ENCODE peak calls at places on chromosomes 5 and 9, in four cellular contexts. C, W, F and O are unnamed samples.

GRCh38 chr9:111866976-111867375 is 29.6 kb upstream of the UGCG start:
- DNase-seq in C (peak), W (no peak), F (no peak), O (no peak)

GRCh38 chr5:9348296-9348996 is 197.4 kb downstream of the SEMA5A start:
- DNase-seq in C (no peak), W (no peak), F (no peak), O (peak)

GRCh38 chr5:55440188-55440646 is 94.5 kb downstream of the PLPP1 start:
- DNase-seq in C (peak), W (no peak), F (no peak), O (peak)

GRCh38 chr5:1961952-1962595 is 79.3 kb upstream of the IRX4 start:
- DNase-seq in C (no peak), W (no peak), F (no peak), O (no peak)

GRCh38 chr5:113935453-113935852 is 422.0 kb downstream of the YTHDC2 start:
- DNase-seq in C (no peak), W (no peak), F (no peak), O (no peak)

GRCh38 chr9:131518553-131518952 is 12.5 kb downstream of the UCK1 start:
- DNase-seq in C (no peak), W (no peak), F (no peak), O (no peak)

GRCh38 chr5:108119123-108119522 is 262.8 kb downstream of the FBXL17 start:
- DNase-seq in C (no peak), W (no peak), F (no peak), O (no peak)

GRCh38 chr5:124527220-124527991 is 219.0 kb downstream of the ZNF608 start:
- DNase-seq in C (no peak), W (no peak), F (no peak), O (no peak)

GRCh38 chr5:104016650-104017049 is 454.1 kb upstream of the NUDT12 start:
- DNase-seq in C (no peak), W (no peak), F (no peak), O (no peak)

GRCh38 chr9:89863837-89864236 is 259.0 kb downstream of the GADD45G start:
- DNase-seq in C (no peak), W (no peak), F (no peak), O (no peak)

GRCh38 chr9:14533867-14534650 is 159.2 kb downstream of the ZDHHC21 start:
- DNase-seq in C (no peak), W (no peak), F (no peak), O (no peak)

GRCh38 chr9:126693428-126693931 is 79.8 kb downstream of the LMX1B start:
- DNase-seq in C (no peak), W (no peak), F (no peak), O (peak)

GRCh38 chr5:135887447-135887864 is 8.2 kb downstream of the IL9 start:
- DNase-seq in C (peak), W (peak), F (peak), O (peak)

GRCh38 chr5:59562756-59563389 is 330.7 kb downstream of the PDE4D start:
- DNase-seq in C (no peak), W (no peak), F (peak), O (no peak)

GRCh38 chr5:1155191-1156032 is 43.5 kb upstream of the SLC12A7 start:
- DNase-seq in C (no peak), W (no peak), F (no peak), O (peak)

GRCh38 chr9:70420267-70421019 is 6.0 kb upstream of the KLF9 start:
- DNase-seq in C (peak), W (peak), F (peak), O (peak)

GRCh38 chr5:55894135-55894534 is 43.0 kb downstream of the IL31RA start:
- DNase-seq in C (no peak), W (no peak), F (no peak), O (no peak)

GRCh38 chr9:126057869-126058467 is 268.7 kb upstream of the MVB12B start:
- DNase-seq in C (no peak), W (no peak), F (no peak), O (peak)

GRCh38 chr9:135328485-135329417 is 150.8 kb upstream of the PPP1R26 start:
- DNase-seq in C (no peak), W (no peak), F (no peak), O (peak)

GRCh38 chr5:128541385-128541784 is 3.3 kb upstream of the FBN2 start:
- DNase-seq in C (no peak), W (no peak), F (no peak), O (no peak)
- TF ChIP-seq JUND in C (no peak), W (no peak), F (no peak), O (no peak)

GRCh38 chr9:133635098-133635497 is 1.1 kb upstream of the DBH start:
- DNase-seq in C (no peak), W (no peak), F (no peak), O (no peak)

GRCh38 chr9:133635506-133635902 is 659 bp upstream of the DBH start:
- DNase-seq in C (no peak), W (no peak), F (no peak), O (no peak)

GRCh38 chr9:133632806-133633680 is 3.1 kb upstream of the DBH start:
- DNase-seq in C (no peak), W (no peak), F (no peak), O (peak)

GRCh38 chr9:133633681-133633990 is 2.5 kb upstream of the DBH start:
- DNase-seq in C (no peak), W (no peak), F (no peak), O (no peak)

GRCh38 chr9:133634024-133634691 is 2.0 kb upstream of the DBH start:
- DNase-seq in C (no peak), W (no peak), F (no peak), O (no peak)
- TF ChIP-seq JUND in C (no peak), W (no peak), F (no peak), O (no peak)

GRCh38 chr9:114321759-114322158 is 1.1 kb upstream of the ORM1 start:
- DNase-seq in C (no peak), W (no peak), F (no peak), O (no peak)
- TF ChIP-seq JUND in C (no peak), W (no peak), F (no peak), O (peak)

GRCh38 chr9:116154976-116155699 is 1.5 kb downstream of the PAPPA start:
- DNase-seq in C (no peak), W (no peak), F (no peak), O (peak)

GRCh38 chr9:116154334-116154975 is 864 bp downstream of the PAPPA start:
- DNase-seq in C (no peak), W (no peak), F (no peak), O (peak)

GRCh38 chr9:116155700-116156045 is 2.1 kb downstream of the PAPPA start:
- DNase-seq in C (no peak), W (no peak), F (no peak), O (peak)

GRCh38 chr9:116156621-116157314 is 3.2 kb downstream of the PAPPA start:
- DNase-seq in C (peak), W (no peak), F (no peak), O (peak)

DNA sequence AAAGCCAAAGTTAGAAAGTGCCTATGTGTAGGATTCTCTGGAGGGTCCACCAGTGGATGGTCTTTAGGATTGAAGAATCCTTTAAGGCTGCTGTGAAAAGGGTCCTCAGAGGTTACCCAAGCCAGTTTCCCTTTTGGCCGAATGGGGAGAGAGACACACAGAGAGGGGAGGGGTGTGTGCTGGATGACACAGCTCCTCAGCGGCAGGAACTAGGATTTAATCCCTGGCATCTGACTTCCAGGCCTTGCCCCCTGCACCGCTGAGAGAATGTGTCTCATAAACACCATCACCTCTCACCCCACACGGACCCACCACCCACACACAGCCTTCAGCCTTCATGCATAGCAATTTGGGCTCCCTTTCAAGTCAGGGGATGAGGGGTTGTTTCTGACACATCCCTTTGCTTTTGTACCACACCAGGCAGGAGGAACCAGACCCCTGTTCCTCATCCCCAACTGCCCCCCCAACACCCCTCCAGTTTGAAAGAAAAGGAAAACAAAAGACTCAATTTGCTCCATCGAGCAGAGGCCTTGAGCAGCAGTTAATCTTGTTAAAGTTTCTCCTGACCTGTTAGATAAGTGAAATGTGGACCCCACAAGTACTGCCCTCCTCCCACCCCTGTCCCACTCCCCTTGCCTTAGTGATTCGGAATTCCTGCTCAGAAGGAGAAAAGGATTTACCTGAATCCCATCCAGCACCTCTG is 4.0 kb downstream of the PAPPA start:
- DNase-seq in C (no peak), W (no peak), F (no peak), O (no peak)
- TF ChIP-seq JUND in C (no peak), W (no peak), F (no peak), O (no peak)

DNA sequence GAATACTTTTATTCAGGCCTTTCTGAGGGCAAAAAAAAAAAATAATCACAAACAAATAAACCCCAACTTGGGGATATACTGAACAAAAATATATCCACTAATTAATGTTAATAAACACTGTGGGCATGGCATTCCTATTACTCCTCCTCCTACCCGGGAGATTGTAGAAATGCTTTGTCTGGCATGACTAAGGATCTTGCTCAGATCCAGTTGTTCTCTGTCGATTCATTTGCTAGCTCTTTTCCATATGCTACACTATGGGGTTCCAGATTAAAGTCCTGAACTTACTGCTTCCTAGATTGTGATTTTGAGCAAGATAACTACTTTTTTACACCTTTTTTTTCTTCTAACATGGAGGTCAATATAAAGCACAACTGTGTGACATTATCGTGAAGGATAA is 102.2 kb upstream of the PRR16 start:
- DNase-seq in C (no peak), W (no peak), F (no peak), O (no peak)
- TF ChIP-seq JUND in C (no peak), W (no peak), F (no peak), O (no peak)